ENCODE peak calls at places on chromosomes 2 and 18, in seven cellular contexts. G is T-helper 1 cell, F is small intestine, J is sciatic nerve, O is NCI-H1092 treated with DMSO at 0.1 percent for 48 hours, B is cardiac fibroblast, R is ELR. I is an unnamed sample.

GRCh38 chr2:43086451-43087221 is 139.8 kb downstream of the ZFP36L2 start:
- DNase-seq in G (no peak), F (peak), J (no peak), O (no peak), B (peak), R (peak), I (peak)

GRCh38 chr2:98216611-98217010 is 129.6 kb downstream of the VWA3B start:
- DNase-seq in G (no peak), F (no peak), J (no peak), O (no peak), B (no peak), R (no peak), I (peak)

GRCh38 chr18:79393626-79394401 is 1.9 kb upstream of the NFATC1 start:
- DNase-seq in G (no peak), F (peak), J (peak), O (peak), B (peak), R (peak), I (peak)

GRCh38 chr2:95332036-95332435 is 34.9 kb downstream of the KCNIP3 start:
- DNase-seq in G (no peak), F (no peak), J (no peak), O (no peak), B (no peak), R (no peak), I (no peak)

GRCh38 chr2:190863946-190864345 is 16.7 kb upstream of the GLS start:
- DNase-seq in G (no peak), F (peak), J (no peak), O (peak), B (no peak), R (no peak), I (no peak)

GRCh38 chr2:111101592-111101991 is 19.1 kb upstream of the BCL2L11 start:
- DNase-seq in G (peak), F (no peak), J (no peak), O (no peak), B (no peak), R (no peak), I (no peak)

GRCh38 chr18:35242426-35242825 is 1.6 kb downstream of the ZNF397 start:
- DNase-seq in G (no peak), F (no peak), J (no peak), O (no peak), B (no peak), R (no peak), I (no peak)

GRCh38 chr2:200615247-200615646 is 29.4 kb downstream of the AOX1 start:
- DNase-seq in G (no peak), F (no peak), J (no peak), O (no peak), B (peak), R (peak), I (peak)

GRCh38 chr2:226977775-226978190 is 141.9 kb downstream of the RHBDD1 start:
- DNase-seq in G (peak), F (no peak), J (no peak), O (peak), B (peak), R (peak), I (peak)

GRCh38 chr2:237967463-237967871 is 653 bp downstream of the UBE2F start:
- DNase-seq in G (no peak), F (peak), J (no peak), O (no peak), B (peak), R (peak), I (peak)

GRCh38 chr2:217928324-217929293 is 74.2 kb downstream of the TNS1 start:
- DNase-seq in G (no peak), F (no peak), J (no peak), O (no peak), B (peak), R (no peak), I (no peak)

GRCh38 chr2:196927318-196928225 is 1.1 kb upstream of the PGAP1 start:
- DNase-seq in G (peak), F (peak), J (no peak), O (no peak), B (peak), R (peak), I (peak)

GRCh38 chr18:5979971-5980457 is 84.7 kb upstream of the TMEM200C start:
- DNase-seq in G (no peak), F (no peak), J (no peak), O (no peak), B (no peak), R (no peak), I (no peak)

GRCh38 chr2:215190588-215190987 is 52.2 kb upstream of the ABCA12 start:
- DNase-seq in G (no peak), F (no peak), J (no peak), O (no peak), B (no peak), R (no peak), I (no peak)

GRCh38 chr2:143852748-143853147 is 667.2 kb downstream of the ZEB2 start:
- DNase-seq in G (no peak), F (no peak), J (no peak), O (no peak), B (no peak), R (no peak), I (no peak)

GRCh38 chr2:9710311-9710710 is 79.5 kb upstream of the YWHAQ start:
- DNase-seq in G (no peak), F (no peak), J (no peak), O (no peak), B (no peak), R (no peak), I (peak)

GRCh38 chr2:161136696-161137324 is 23.4 kb upstream of the TANK start:
- DNase-seq in G (peak), F (peak), J (no peak), O (no peak), B (peak), R (peak), I (no peak)

GRCh38 chr18:55706893-55707292 is 118.9 kb upstream of the TCF4 start:
- DNase-seq in G (no peak), F (no peak), J (no peak), O (no peak), B (peak), R (peak), I (no peak)

GRCh38 chr2:70733428-70734185 is 34.4 kb downstream of the ADD2 start:
- DNase-seq in G (no peak), F (no peak), J (no peak), O (no peak), B (no peak), R (no peak), I (no peak)

GRCh38 chr2:236853558-236853957 is 232.1 kb upstream of the COPS8 start:
- DNase-seq in G (no peak), F (no peak), J (no peak), O (no peak), B (no peak), R (no peak), I (no peak)

I was measured in MCF 10A.